ENCODE peak calls at places on chromosome 22, in five cellular contexts. H is SW 1271, S is psoas muscle, L is GM12865, M is epithelial cell of proximal tubule. A is an unnamed sample.

GRCh38 chr22:25120761-25121212 is 78.9 kb upstream of the CRYBB3 start:
- DNase-seq in H (no peak), S (no peak), L (no peak), M (peak), A (no peak)

GRCh38 chr22:30701872-30702271 is 7.2 kb downstream of the OSBP2 start:
- DNase-seq in H (no peak), S (no peak), L (no peak), M (no peak), A (no peak)

GRCh38 chr22:42855211-42855610 is 1.9 kb downstream of the ARFGAP3 start:
- DNase-seq in H (no peak), S (no peak), L (no peak), M (no peak), A (no peak)

GRCh38 chr22:45918455-45919370 is 58.2 kb downstream of the WNT7B start:
- DNase-seq in H (no peak), S (no peak), L (no peak), M (no peak), A (no peak)

GRCh38 chr22:36486619-36487384 is 5.4 kb upstream of the TXN2 start:
- DNase-seq in H (no peak), S (no peak), L (peak), M (no peak), A (peak)

GRCh38 chr22:25409240-25409639 is 155.2 kb upstream of the GRK3 start:
- DNase-seq in H (no peak), S (no peak), L (no peak), M (no peak), A (no peak)

GRCh38 chr22:38733329-38734202 is 22.2 kb downstream of the SUN2 start:
- DNase-seq in H (no peak), S (peak), L (peak), M (no peak), A (no peak)

GRCh38 chr22:19761500-19762314 is 1.1 kb downstream of the TBX1 start:
- DNase-seq in H (no peak), S (no peak), L (no peak), M (no peak), A (peak)

GRCh38 chr22:37180531-37181231 is 7.4 kb downstream of the C1QTNF6 start:
- DNase-seq in H (no peak), S (peak), L (no peak), M (no peak), A (peak)

GRCh38 chr22:32747588-32747987 is 53.9 kb upstream of the TIMP3 start:
- DNase-seq in H (no peak), S (no peak), L (no peak), M (no peak), A (no peak)

GRCh38 chr22:29040385-29041275 is 21.0 kb downstream of the C22orf31 start:
- DNase-seq in H (peak), S (peak), L (peak), M (peak), A (no peak)

GRCh38 chr22:27195104-27195503 is 537.7 kb downstream of the MIAT start:
- DNase-seq in H (no peak), S (no peak), L (no peak), M (no peak), A (peak)

GRCh38 chr22:37626556-37627075 is 12.9 kb upstream of the SH3BP1 start:
- DNase-seq in H (no peak), S (no peak), L (no peak), M (no peak), A (peak)

GRCh38 chr22:17761145-17761488 is 13.2 kb downstream of the BID start:
- DNase-seq in H (no peak), S (no peak), L (no peak), M (no peak), A (no peak)

GRCh38 chr22:23038902-23039301 is 31.4 kb upstream of the GNAZ start:
- DNase-seq in H (no peak), S (no peak), L (no peak), M (no peak), A (peak)

GRCh38 chr22:43891360-43892182 is at the start of gene PNPLA5:
- DNase-seq in H (no peak), S (peak), L (no peak), M (no peak), A (no peak)

GRCh38 chr22:41256898-41257260 is 16.1 kb upstream of the CHADL start:
- DNase-seq in H (no peak), S (no peak), L (no peak), M (no peak), A (peak)

GRCh38 chr22:48820481-48821345 is 1007.0 kb downstream of the BRD1 start:
- DNase-seq in H (no peak), S (no peak), L (no peak), M (no peak), A (no peak)

GRCh38 chr22:36406721-36407120 is 19.0 kb upstream of the MYH9 start:
- DNase-seq in H (no peak), S (no peak), L (no peak), M (no peak), A (no peak)

GRCh38 chr22:28103596-28103995 is 184.5 kb upstream of the PITPNB start:
- DNase-seq in H (no peak), S (no peak), L (no peak), M (no peak), A (no peak)

A was measured in Right ventricle myocardium inferior.